ENCODE peak calls at places on chromosome 6, in eight cellular contexts. One of them, this sample, is unnamed. For H3K4me1, the result is how much of the 10 kb centered on the place peaks cover.

GRCh38 chr6:139296927-139297326 is 5.1 kb upstream of the TXLNB start:
- DNase-seq in GM12878: no peak
- DNase-seq in heart right ventricle: no peak
- DNase-seq in tibial artery: no peak
- DNase-seq in cardiac muscle cell: no peak
- DNase-seq in stomach: no peak
- DNase-seq in H9: no peak
- DNase-seq in CD8-positive, alpha-beta memory T cell: no peak
- DNase-seq in this sample: no peak

GRCh38 chr6:42405025-42405424 is 46.7 kb downstream of the TRERF1 start:
- DNase-seq in GM12878: no peak
- DNase-seq in tibial artery: no peak
- DNase-seq in cardiac muscle cell: no peak
- DNase-seq in CD8-positive, alpha-beta memory T cell: no peak
- DNase-seq in heart right ventricle: no peak
- DNase-seq in stomach: no peak
- DNase-seq in H9: no peak
- DNase-seq in this sample: no peak

GRCh38 chr6:153553627-153554026 is 422.5 kb upstream of the RGS17 start:
- DNase-seq in CD8-positive, alpha-beta memory T cell: no peak
- DNase-seq in stomach: no peak
- DNase-seq in GM12878: no peak
- DNase-seq in H9: peak
- DNase-seq in cardiac muscle cell: peak
- DNase-seq in tibial artery: no peak
- DNase-seq in heart right ventricle: no peak
- DNase-seq in this sample: no peak

GRCh38 chr6:112269979-112270378 is 15.6 kb upstream of the LAMA4 start:
- DNase-seq in stomach: no peak
- DNase-seq in CD8-positive, alpha-beta memory T cell: peak
- DNase-seq in heart right ventricle: no peak
- DNase-seq in H9: no peak
- DNase-seq in GM12878: no peak
- DNase-seq in tibial artery: no peak
- DNase-seq in cardiac muscle cell: no peak
- DNase-seq in this sample: no peak

GRCh38 chr6:30615219-30615957 is 1.7 kb downstream of the PPP1R10 start:
- DNase-seq in GM12878: no peak
- DNase-seq in H9: peak
- DNase-seq in tibial artery: peak
- DNase-seq in cardiac muscle cell: peak
- DNase-seq in heart right ventricle: no peak
- DNase-seq in stomach: peak
- DNase-seq in CD8-positive, alpha-beta memory T cell: peak
- DNase-seq in this sample: peak

GRCh38 chr6:167113935-167114910 is 8.7 kb upstream of the CCR6 start:
- DNase-seq in stomach: no peak
- DNase-seq in tibial artery: no peak
- DNase-seq in H9: no peak
- DNase-seq in CD8-positive, alpha-beta memory T cell: peak
- DNase-seq in GM12878: peak
- DNase-seq in cardiac muscle cell: no peak
- DNase-seq in heart right ventricle: no peak
- DNase-seq in this sample: peak

GRCh38 chr6:44009425-44010321 is 117.6 kb downstream of the MRPL14 start:
- DNase-seq in tibial artery: peak
- DNase-seq in heart right ventricle: peak
- DNase-seq in cardiac muscle cell: no peak
- DNase-seq in GM12878: no peak
- DNase-seq in CD8-positive, alpha-beta memory T cell: no peak
- DNase-seq in H9: no peak
- DNase-seq in stomach: peak
- DNase-seq in this sample: no peak

GRCh38 chr6:30263734-30264133 is 50.5 kb upstream of the TRIM26 start:
- DNase-seq in CD8-positive, alpha-beta memory T cell: no peak
- DNase-seq in stomach: no peak
- DNase-seq in heart right ventricle: no peak
- DNase-seq in GM12878: no peak
- DNase-seq in tibial artery: no peak
- DNase-seq in cardiac muscle cell: no peak
- DNase-seq in H9: no peak
- DNase-seq in this sample: no peak

GRCh38 chr6:106381871-106382270 is 21.4 kb downstream of the CRYBG1 start:
- DNase-seq in H9: no peak
- DNase-seq in heart right ventricle: no peak
- DNase-seq in tibial artery: no peak
- DNase-seq in cardiac muscle cell: peak
- DNase-seq in CD8-positive, alpha-beta memory T cell: no peak
- DNase-seq in GM12878: no peak
- DNase-seq in stomach: no peak
- DNase-seq in this sample: peak

GRCh38 chr6:10684618-10685017 is 9.8 kb downstream of the C6orf52 start:
- DNase-seq in heart right ventricle: no peak
- DNase-seq in H9: no peak
- DNase-seq in cardiac muscle cell: no peak
- DNase-seq in CD8-positive, alpha-beta memory T cell: no peak
- DNase-seq in stomach: no peak
- DNase-seq in tibial artery: no peak
- DNase-seq in GM12878: no peak
- DNase-seq in this sample: no peak

GRCh38 chr6:137728386-137729349 is 138.4 kb upstream of the TNFAIP3 start:
- DNase-seq in stomach: no peak
- DNase-seq in heart right ventricle: no peak
- DNase-seq in CD8-positive, alpha-beta memory T cell: no peak
- DNase-seq in tibial artery: no peak
- DNase-seq in H9: no peak
- DNase-seq in GM12878: no peak
- DNase-seq in cardiac muscle cell: no peak
- DNase-seq in this sample: no peak

DNA sequence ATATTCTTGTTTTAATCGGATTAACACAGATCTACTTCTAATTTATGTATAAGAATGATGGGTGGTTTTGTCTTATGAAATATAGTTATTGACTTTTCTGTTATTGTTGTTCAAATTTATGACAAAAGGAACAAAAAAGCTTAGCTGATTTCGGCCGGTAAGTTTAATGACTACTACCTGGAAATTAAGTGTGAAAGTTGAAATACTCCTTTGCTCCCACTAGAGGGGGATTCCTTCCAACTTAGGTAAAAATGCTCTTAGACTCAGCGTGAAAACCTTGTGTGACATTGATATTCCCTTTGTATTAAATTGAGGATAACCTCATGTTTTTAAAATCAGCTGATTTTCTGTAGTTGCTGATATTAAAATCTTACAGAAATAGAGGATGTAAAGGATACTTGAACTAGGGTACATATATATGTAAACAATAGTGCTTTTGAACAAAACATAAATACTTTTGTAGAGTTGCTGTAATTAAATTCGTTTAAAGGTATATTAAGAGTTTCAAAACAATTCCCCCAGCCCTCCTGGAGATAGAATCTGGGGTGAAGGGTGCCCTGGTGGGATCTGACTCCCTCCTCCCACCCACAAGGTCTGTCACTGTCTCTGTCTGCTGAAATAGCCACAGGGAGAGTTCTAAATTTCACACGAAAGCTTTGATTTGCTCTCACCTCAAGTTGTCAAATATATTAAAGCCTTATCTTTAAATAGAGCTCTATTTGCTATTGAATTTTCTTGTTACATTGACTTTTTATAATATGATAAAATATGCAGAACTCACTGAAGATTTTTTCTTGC is 257.5 kb downstream of the ARID1B start:
- DNase-seq in CD8-positive, alpha-beta memory T cell: peak
- DNase-seq in tibial artery: no peak
- DNase-seq in GM12878: no peak
- DNase-seq in cardiac muscle cell: peak
- DNase-seq in H9: no peak
- DNase-seq in heart right ventricle: no peak
- DNase-seq in stomach: no peak
- DNase-seq in this sample: peak
- H3K4me1 ChIP-seq in CD8-positive, alpha-beta memory T cell: under half
- H3K4me1 ChIP-seq in tibial artery: half or more
- H3K4me1 ChIP-seq in GM12878: under half
- H3K4me1 ChIP-seq in cardiac muscle cell: under half
- H3K4me1 ChIP-seq in H9: under half
- H3K4me1 ChIP-seq in heart right ventricle: under half
- H3K4me1 ChIP-seq in stomach: half or more
- H3K4me1 ChIP-seq in this sample: under half

GRCh38 chr6:125749112-125749863 is at the start of gene HEY2:
- DNase-seq in CD8-positive, alpha-beta memory T cell: peak
- DNase-seq in H9: peak
- DNase-seq in tibial artery: peak
- DNase-seq in cardiac muscle cell: peak
- DNase-seq in GM12878: peak
- DNase-seq in heart right ventricle: peak
- DNase-seq in stomach: peak
- DNase-seq in this sample: peak

GRCh38 chr6:125749864-125750691 is 646 bp downstream of the HEY2 start:
- DNase-seq in tibial artery: peak
- DNase-seq in cardiac muscle cell: peak
- DNase-seq in stomach: no peak
- DNase-seq in H9: no peak
- DNase-seq in GM12878: no peak
- DNase-seq in CD8-positive, alpha-beta memory T cell: peak
- DNase-seq in heart right ventricle: peak
- DNase-seq in this sample: peak

GRCh38 chr6:125751334-125751916 is 2.0 kb downstream of the HEY2 start:
- DNase-seq in H9: no peak
- DNase-seq in heart right ventricle: no peak
- DNase-seq in stomach: no peak
- DNase-seq in cardiac muscle cell: no peak
- DNase-seq in GM12878: no peak
- DNase-seq in CD8-positive, alpha-beta memory T cell: no peak
- DNase-seq in tibial artery: no peak
- DNase-seq in this sample: no peak

GRCh38 chr6:125752773-125753172 is 3.3 kb downstream of the HEY2 start:
- DNase-seq in GM12878: no peak
- DNase-seq in cardiac muscle cell: no peak
- DNase-seq in H9: no peak
- DNase-seq in stomach: no peak
- DNase-seq in CD8-positive, alpha-beta memory T cell: no peak
- DNase-seq in tibial artery: no peak
- DNase-seq in heart right ventricle: no peak
- DNase-seq in this sample: no peak

DNA sequence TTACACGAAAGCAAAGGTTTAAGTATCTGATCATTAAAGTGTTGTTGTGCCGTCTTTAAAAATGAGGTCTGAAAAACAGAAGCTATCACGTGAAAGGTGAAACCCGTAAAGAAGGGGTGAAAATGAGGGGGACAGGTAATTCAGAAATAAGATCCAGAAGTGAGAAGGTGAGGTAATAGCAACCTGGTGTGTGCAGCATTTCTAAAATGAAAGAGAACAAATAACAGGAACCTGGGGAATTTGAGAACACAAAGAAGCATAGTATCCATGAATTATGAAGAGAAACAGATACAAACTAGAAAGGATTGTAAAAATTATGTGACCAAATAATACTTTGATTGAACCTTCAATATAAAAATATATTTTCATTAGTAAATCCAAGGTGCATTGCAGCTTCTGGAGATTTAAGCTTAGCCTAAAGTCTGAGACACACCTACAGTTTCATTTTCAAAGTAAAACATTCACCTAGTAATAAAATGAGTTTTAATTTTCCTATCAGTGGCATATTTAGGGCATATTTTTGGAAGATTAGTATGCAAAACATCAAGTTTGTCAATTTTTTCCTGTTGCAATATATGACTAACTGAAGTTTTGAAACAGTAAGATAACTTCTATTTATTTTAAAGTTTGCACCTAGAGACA is 1.4 kb downstream of the HEY2 start:
- DNase-seq in CD8-positive, alpha-beta memory T cell: no peak
- DNase-seq in cardiac muscle cell: no peak
- DNase-seq in GM12878: no peak
- DNase-seq in stomach: no peak
- DNase-seq in heart right ventricle: no peak
- DNase-seq in H9: no peak
- DNase-seq in tibial artery: no peak
- DNase-seq in this sample: no peak
- H3K4me1 ChIP-seq in CD8-positive, alpha-beta memory T cell: under half
- H3K4me1 ChIP-seq in cardiac muscle cell: under half
- H3K4me1 ChIP-seq in GM12878: under half
- H3K4me1 ChIP-seq in stomach: half or more
- H3K4me1 ChIP-seq in heart right ventricle: under half
- H3K4me1 ChIP-seq in H9: under half
- H3K4me1 ChIP-seq in tibial artery: under half
- H3K4me1 ChIP-seq in this sample: under half

GRCh38 chr6:89966250-89966588 is 72.0 kb downstream of the GJA10 start:
- DNase-seq in cardiac muscle cell: no peak
- DNase-seq in tibial artery: no peak
- DNase-seq in stomach: no peak
- DNase-seq in H9: no peak
- DNase-seq in heart right ventricle: no peak
- DNase-seq in GM12878: no peak
- DNase-seq in CD8-positive, alpha-beta memory T cell: no peak
- DNase-seq in this sample: no peak

GRCh38 chr6:89970609-89971337 is 76.5 kb downstream of the GJA10 start:
- DNase-seq in GM12878: no peak
- DNase-seq in tibial artery: no peak
- DNase-seq in stomach: peak
- DNase-seq in CD8-positive, alpha-beta memory T cell: no peak
- DNase-seq in H9: no peak
- DNase-seq in heart right ventricle: peak
- DNase-seq in cardiac muscle cell: peak
- DNase-seq in this sample: no peak

GRCh38 chr6:89966913-89967312 is 72.6 kb downstream of the GJA10 start:
- DNase-seq in H9: no peak
- DNase-seq in tibial artery: no peak
- DNase-seq in heart right ventricle: no peak
- DNase-seq in GM12878: no peak
- DNase-seq in cardiac muscle cell: no peak
- DNase-seq in stomach: no peak
- DNase-seq in CD8-positive, alpha-beta memory T cell: no peak
- DNase-seq in this sample: no peak

GRCh38 chr6:89972024-89972381 is 77.7 kb downstream of the GJA10 start:
- DNase-seq in tibial artery: no peak
- DNase-seq in H9: no peak
- DNase-seq in CD8-positive, alpha-beta memory T cell: no peak
- DNase-seq in heart right ventricle: no peak
- DNase-seq in GM12878: no peak
- DNase-seq in cardiac muscle cell: no peak
- DNase-seq in stomach: no peak
- DNase-seq in this sample: no peak

DNA sequence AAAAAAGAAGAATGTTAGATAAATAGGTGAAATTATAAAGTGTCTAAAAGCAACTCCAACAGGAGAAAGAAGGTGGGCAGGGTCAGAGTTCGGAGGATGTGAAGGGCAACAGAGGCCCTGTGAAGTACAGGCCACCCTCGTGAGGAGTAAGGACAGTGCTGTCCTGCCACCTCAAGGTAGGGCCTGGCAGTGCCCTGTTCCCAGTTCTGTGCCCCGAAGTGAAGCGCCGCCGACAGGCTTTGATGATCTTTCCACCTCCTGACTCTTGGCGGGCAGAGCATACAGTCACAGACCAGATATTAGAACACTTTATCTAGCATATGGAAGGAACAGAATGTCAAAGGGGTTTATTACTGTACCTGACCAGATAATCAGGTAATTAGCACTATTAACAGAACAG is 75.8 kb downstream of the GJA10 start:
- DNase-seq in cardiac muscle cell: no peak
- DNase-seq in heart right ventricle: no peak
- DNase-seq in CD8-positive, alpha-beta memory T cell: no peak
- DNase-seq in H9: no peak
- DNase-seq in stomach: no peak
- DNase-seq in GM12878: no peak
- DNase-seq in tibial artery: no peak
- DNase-seq in this sample: no peak
- H3K4me1 ChIP-seq in cardiac muscle cell: under half
- H3K4me1 ChIP-seq in heart right ventricle: under half
- H3K4me1 ChIP-seq in CD8-positive, alpha-beta memory T cell: under half
- H3K4me1 ChIP-seq in H9: under half
- H3K4me1 ChIP-seq in stomach: under half
- H3K4me1 ChIP-seq in GM12878: under half
- H3K4me1 ChIP-seq in tibial artery: under half
- H3K4me1 ChIP-seq in this sample: under half

GRCh38 chr6:169366177-169366901 is 112.7 kb upstream of the THBS2 start:
- DNase-seq in H9: no peak
- DNase-seq in stomach: no peak
- DNase-seq in cardiac muscle cell: no peak
- DNase-seq in CD8-positive, alpha-beta memory T cell: no peak
- DNase-seq in heart right ventricle: no peak
- DNase-seq in tibial artery: no peak
- DNase-seq in GM12878: no peak
- DNase-seq in this sample: no peak
- H3K4me1 ChIP-seq in H9: under half
- H3K4me1 ChIP-seq in stomach: under half
- H3K4me1 ChIP-seq in cardiac muscle cell: under half
- H3K4me1 ChIP-seq in CD8-positive, alpha-beta memory T cell: under half
- H3K4me1 ChIP-seq in heart right ventricle: under half
- H3K4me1 ChIP-seq in tibial artery: under half
- H3K4me1 ChIP-seq in GM12878: under half
- H3K4me1 ChIP-seq in this sample: under half

This sample was measured in OCI-LY7.